ENCODE peak calls at places on chromosomes 2 and 18, in ten cellular contexts. X is fibroblast of the aortic adventitia; E is stimulated activated CD4-positive, alpha-beta T cell treated with anti-CD3 and anti-CD28 coated beads, Interleukin-1b, Interleukin-23, amount 100 ng/mL, for 48 hours; O is HT1080; J is NCI-H1930; V is activated CD8-positive, alpha-beta memory T cell treated with anti-CD3 and anti-CD28 coated beads, Interleukin-2, amount 10 ng/mL, durations not matched to agents 7 days and 5 days; B is NCI-H510A treated with DMSO at 0.1 percent for 48 hours; W is effector CD4-positive, alpha-beta T cell; M is ascending aorta; R is AG20443. T is an unnamed sample.

GRCh38 chr18:67608171-67608570 is 91.7 kb upstream of the DSEL start:
- DNase-seq in X (peak; percentile 26), E (no peak), O (no peak), J (no peak), V (no peak), B (no peak), W (no peak), M (no peak), R (no peak), T (no peak)

GRCh38 chr2:43593241-43593640 is 2.6 kb downstream of the THADA start:
- DNase-seq in X (no peak), E (no peak), O (no peak), J (no peak), V (no peak), B (no peak), W (no peak), M (no peak), R (no peak), T (no peak)

GRCh38 chr18:58584219-58585127 is 44.4 kb downstream of the ALPK2 start:
- DNase-seq in X (peak; percentile 82), E (no peak), O (peak; percentile 87), J (no peak), V (no peak), B (no peak), W (no peak), M (no peak), R (peak; percentile 67), T (no peak)

GRCh38 chr2:233075966-233076339 is 15.8 kb downstream of the INPP5D start:
- DNase-seq in X (no peak), E (no peak), O (no peak), J (no peak), V (peak; percentile 57), B (peak; percentile 7), W (no peak), M (peak; percentile 62), R (no peak), T (no peak)

GRCh38 chr2:30225131-30225762 is 6.1 kb upstream of the LBH start:
- DNase-seq in X (peak; percentile 81), E (no peak), O (peak; percentile 71), J (no peak), V (peak; percentile 74), B (peak; percentile 69), W (no peak), M (no peak), R (peak; percentile 75), T (no peak)

GRCh38 chr18:66495844-66496243 is 108.0 kb downstream of the CDH19 start:
- DNase-seq in X (no peak), E (no peak), O (peak; percentile 68), J (peak; percentile 41), V (no peak), B (peak; percentile 87), W (no peak), M (no peak), R (no peak), T (peak; percentile 63)

GRCh38 chr2:229205704-229206103 is 65.4 kb downstream of the PID1 start:
- DNase-seq in X (no peak), E (no peak), O (no peak), J (peak; percentile 49), V (no peak), B (peak; percentile 16), W (no peak), M (no peak), R (no peak), T (no peak)

GRCh38 chr18:812123-812672 is at the start of gene YES1:
- DNase-seq in X (peak; percentile 63), E (peak; percentile 80), O (peak; percentile 53), J (peak; percentile 72), V (peak; percentile 89), B (peak; percentile 84), W (peak; percentile 71), M (peak; percentile 88), R (peak; percentile 95), T (peak; percentile 91)

GRCh38 chr2:160126315-160126714 is 63.9 kb upstream of the PLA2R1 start:
- DNase-seq in X (no peak), E (no peak), O (no peak), J (no peak), V (no peak), B (no peak), W (no peak), M (no peak), R (no peak), T (no peak)

GRCh38 chr18:40810371-40810770 is 1144.7 kb upstream of the PIK3C3 start:
- DNase-seq in X (peak; percentile 0), E (no peak), O (peak; percentile 24), J (no peak), V (no peak), B (no peak), W (no peak), M (no peak), R (no peak), T (no peak)

GRCh38 chr2:240500561-240501423 is 57.0 kb downstream of the ANKMY1 start:
- DNase-seq in X (no peak), E (peak; percentile 0), O (no peak), J (no peak), V (peak; percentile 33), B (no peak), W (no peak), M (no peak), R (no peak), T (no peak)

GRCh38 chr2:165804719-165805118 is 10.7 kb upstream of the GALNT3 start:
- DNase-seq in X (no peak), E (no peak), O (no peak), J (no peak), V (no peak), B (peak; percentile 82), W (no peak), M (no peak), R (no peak), T (no peak)

GRCh38 chr2:37635359-37636208 is 35.9 kb downstream of the CDC42EP3 start:
- DNase-seq in X (peak; percentile 73), E (peak; percentile 84), O (peak; percentile 90), J (no peak), V (peak; percentile 88), B (no peak), W (peak; percentile 60), M (peak; percentile 65), R (no peak), T (peak; percentile 67)

GRCh38 chr2:95383635-95384027 is 18.9 kb upstream of the FAHD2A start:
- DNase-seq in X (no peak), E (no peak), O (no peak), J (no peak), V (no peak), B (no peak), W (no peak), M (peak; percentile 55), R (no peak), T (no peak)

GRCh38 chr18:11963991-11964484 is 17.3 kb upstream of the IMPA2 start:
- DNase-seq in X (peak; percentile 16), E (no peak), O (no peak), J (no peak), V (no peak), B (no peak), W (no peak), M (no peak), R (peak; percentile 70), T (no peak)

GRCh38 chr2:201901770-201902169 is 95.4 kb downstream of the CDK15 start:
- DNase-seq in X (no peak), E (no peak), O (no peak), J (no peak), V (no peak), B (no peak), W (no peak), M (no peak), R (no peak), T (no peak)

GRCh38 chr18:47150824-47151366 is 595 bp upstream of the HDHD2 start:
- DNase-seq in X (no peak), E (no peak), O (no peak), J (no peak), V (peak; percentile 46), B (no peak), W (no peak), M (no peak), R (no peak), T (no peak)

GRCh38 chr2:190344275-190344827 is 962 bp downstream of the INPP1 start:
- DNase-seq in X (no peak), E (no peak), O (peak; percentile 54), J (peak; percentile 61), V (peak; percentile 51), B (peak; percentile 52), W (no peak), M (no peak), R (no peak), T (no peak)

GRCh38 chr2:23135481-23136100 is 249.4 kb upstream of the KLHL29 start:
- DNase-seq in X (peak; percentile 2), E (no peak), O (peak; percentile 10), J (no peak), V (no peak), B (no peak), W (no peak), M (peak; percentile 82), R (peak; percentile 36), T (no peak)

GRCh38 chr18:54995421-54995820 is 36.2 kb upstream of the CCDC68 start:
- DNase-seq in X (no peak), E (no peak), O (no peak), J (no peak), V (no peak), B (no peak), W (no peak), M (no peak), R (no peak), T (no peak)

GRCh38 chr2:74706741-74707140 is 52.7 kb downstream of the SEMA4F start:
- DNase-seq in X (no peak), E (no peak), O (no peak), J (no peak), V (no peak), B (no peak), W (no peak), M (no peak), R (no peak), T (no peak)

GRCh38 chr2:19706332-19706731 is 195.5 kb downstream of the TTC32 start:
- DNase-seq in X (no peak), E (no peak), O (peak; percentile 70), J (no peak), V (no peak), B (no peak), W (no peak), M (no peak), R (no peak), T (no peak)

GRCh38 chr18:79367989-79368388 is 27.7 kb upstream of the NFATC1 start:
- DNase-seq in X (no peak), E (no peak), O (no peak), J (no peak), V (no peak), B (no peak), W (no peak), M (no peak), R (no peak), T (no peak)

GRCh38 chr2:86011449-86011941 is 94.2 kb downstream of the POLR1A start:
- DNase-seq in X (no peak), E (no peak), O (no peak), J (no peak), V (no peak), B (no peak), W (no peak), M (peak; percentile 27), R (no peak), T (no peak)

GRCh38 chr18:830315-830901 is 18.4 kb upstream of the YES1 start:
- DNase-seq in X (peak; percentile 85), E (no peak), O (peak; percentile 80), J (no peak), V (no peak), B (no peak), W (peak; percentile 21), M (no peak), R (peak; percentile 36), T (no peak)

GRCh38 chr2:223418800-223419199 is 183.4 kb downstream of the SCG2 start:
- DNase-seq in X (no peak), E (no peak), O (no peak), J (no peak), V (no peak), B (no peak), W (no peak), M (no peak), R (no peak), T (no peak)

GRCh38 chr2:236568068-236568921 is 1.3 kb upstream of the ACKR3 start:
- DNase-seq in X (no peak), E (peak; percentile 35), O (no peak), J (no peak), V (peak; percentile 53), B (no peak), W (no peak), M (peak; percentile 78), R (peak; percentile 60), T (peak; percentile 73)

GRCh38 chr2:43407826-43408783 is 181.7 kb upstream of the ZFP36L2 start:
- DNase-seq in X (no peak), E (no peak), O (no peak), J (no peak), V (no peak), B (no peak), W (no peak), M (no peak), R (no peak), T (no peak)

T was measured in upper lobe of right lung.